ENCODE peak calls at places on chromosomes 1 and 21, in six cellular contexts. B is mesendoderm, W is IMR-90, K is mesenchymal stem cell, A is neuronal stem cell, J is H9. F is an unnamed sample.

GRCh38 chr21:26437326-26438009 is 135.6 kb downstream of the CYYR1 start:
- DNase-seq in K (no peak), A (no peak), B (no peak), W (no peak), J (peak), F (peak)

GRCh38 chr1:198959676-198960075 is 320.8 kb downstream of the PTPRC start:
- DNase-seq in W (no peak), K (no peak), B (no peak), A (no peak), J (no peak), F (no peak)

GRCh38 chr1:184660462-184661191 is 94.0 kb downstream of the EDEM3 start:
- DNase-seq in W (no peak), B (no peak), K (no peak), J (no peak), A (no peak), F (no peak)

GRCh38 chr1:7886346-7886745 is 33.5 kb upstream of the UTS2 start:
- DNase-seq in J (no peak), A (no peak), W (peak), B (no peak), K (no peak), F (no peak)

GRCh38 chr1:26225033-26225831 is 8.8 kb upstream of the CEP85 start:
- DNase-seq in W (no peak), B (peak), J (peak), A (peak), K (peak), F (no peak)

GRCh38 chr1:156727914-156728598 is at the start of gene METTL25B:
- DNase-seq in W (peak), A (peak), J (peak), B (peak), K (peak), F (peak)

GRCh38 chr21:43188712-43189151 is 19.9 kb downstream of the CRYAA start:
- DNase-seq in A (no peak), K (no peak), B (no peak), W (no peak), J (no peak), F (no peak)

GRCh38 chr1:231628207-231628876 is 1.8 kb downstream of the DISC1 start:
- DNase-seq in B (no peak), J (no peak), K (peak), A (no peak), W (peak), F (no peak)

GRCh38 chr1:78038491-78038939 is 7.3 kb upstream of the GIPC2 start:
- DNase-seq in J (no peak), B (no peak), W (peak), A (no peak), K (peak), F (no peak)

GRCh38 chr1:16048573-16049189 is 5.1 kb downstream of the CLCNKB start:
- DNase-seq in W (no peak), J (peak), A (peak), K (peak), B (peak), F (peak)

GRCh38 chr1:15178571-15179484 is 25.3 kb downstream of the TMEM51 start:
- DNase-seq in B (no peak), K (peak), A (no peak), J (no peak), W (peak), F (no peak)

GRCh38 chr1:10132852-10133251 is 77.5 kb upstream of the KIF1B start:
- DNase-seq in K (no peak), B (no peak), J (no peak), A (no peak), W (no peak), F (no peak)

GRCh38 chr1:112546076-112546475 is 37.3 kb downstream of the WNT2B start:
- DNase-seq in W (no peak), A (no peak), J (no peak), K (no peak), B (no peak), F (no peak)

GRCh38 chr1:28613175-28613574 is 21.1 kb downstream of the RAB42 start:
- DNase-seq in B (no peak), J (no peak), A (no peak), W (no peak), K (no peak), F (no peak)

GRCh38 chr1:93036672-93037071 is 42.4 kb upstream of the MTF2 start:
- DNase-seq in B (peak), W (no peak), A (no peak), K (no peak), J (peak), F (peak)

GRCh38 chr21:38619865-38620513 is 121.7 kb upstream of the ERG start:
- DNase-seq in K (no peak), B (no peak), W (no peak), J (no peak), A (no peak), F (no peak)

GRCh38 chr1:71753746-71754145 is 528.6 kb downstream of the NEGR1 start:
- DNase-seq in A (no peak), K (no peak), J (no peak), B (peak), W (no peak), F (no peak)

GRCh38 chr1:28517649-28517999 is 11.8 kb downstream of the RCC1 start:
- DNase-seq in A (no peak), J (peak), K (peak), B (peak), W (peak), F (no peak)

GRCh38 chr1:51088474-51088873 is 13.6 kb upstream of the C1orf185 start:
- DNase-seq in K (peak), J (no peak), A (no peak), B (no peak), W (no peak), F (no peak)

GRCh38 chr1:85576642-85577420 is 3.7 kb upstream of the CCN1 start:
- DNase-seq in K (peak), B (peak), W (peak), A (peak), J (peak), F (no peak)

GRCh38 chr1:20484526-20485462 is 1.2 kb downstream of the CAMK2N1 start:
- DNase-seq in A (peak), B (peak), W (no peak), J (no peak), K (peak), F (no peak)

GRCh38 chr1:27577504-27578188 is 26.3 kb downstream of the AHDC1 start:
- DNase-seq in W (no peak), J (no peak), A (no peak), K (peak), B (no peak), F (no peak)

GRCh38 chr1:185690527-185690926 is 43.7 kb upstream of the HMCN1 start:
- DNase-seq in K (no peak), B (no peak), A (no peak), J (no peak), W (no peak), F (no peak)

GRCh38 chr1:6082430-6082971 is 36.8 kb downstream of the KCNAB2 start:
- DNase-seq in B (peak), K (peak), W (no peak), A (no peak), J (no peak), F (no peak)

GRCh38 chr1:216710598-216711333 is 12.5 kb downstream of the ESRRG start:
- DNase-seq in J (no peak), W (no peak), B (no peak), K (no peak), A (no peak), F (no peak)

GRCh38 chr1:88998716-88999115 is 6.3 kb upstream of the KYAT3 start:
- DNase-seq in B (peak), J (no peak), K (peak), W (peak), A (peak), F (no peak)

GRCh38 chr1:115980998-115981993 is 5.0 kb downstream of the SLC22A15 start:
- DNase-seq in B (peak), K (peak), J (peak), W (peak), A (no peak), F (no peak)

GRCh38 chr1:109821831-109822745 is 58.4 kb upstream of the EPS8L3 start:
- DNase-seq in A (no peak), B (peak), K (peak), J (peak), W (peak), F (peak)

GRCh38 chr1:216722841-216723240 is 388 bp downstream of the ESRRG start:
- DNase-seq in J (no peak), B (peak), W (no peak), A (peak), K (no peak), F (no peak)

GRCh38 chr1:160116277-160117147 is 953 bp downstream of the ATP1A2 start:
- DNase-seq in K (peak), W (peak), B (no peak), A (no peak), J (no peak), F (no peak)

GRCh38 chr21:44872568-44873355 is 728 bp downstream of the PTTG1IP start:
- DNase-seq in B (peak), J (no peak), K (peak), A (peak), W (peak), F (no peak)

GRCh38 chr1:74812180-74812541 is 79.2 kb downstream of the TYW3 start:
- DNase-seq in W (no peak), B (no peak), J (no peak), K (no peak), A (no peak), F (no peak)

GRCh38 chr1:55724551-55725325 is 509.6 kb upstream of the USP24 start:
- DNase-seq in A (no peak), W (peak), J (no peak), B (no peak), K (peak), F (no peak)

GRCh38 chr1:171286032-171286705 is 27.8 kb upstream of the FMO4 start:
- DNase-seq in B (no peak), K (no peak), A (no peak), W (peak), J (no peak), F (no peak)

DNA sequence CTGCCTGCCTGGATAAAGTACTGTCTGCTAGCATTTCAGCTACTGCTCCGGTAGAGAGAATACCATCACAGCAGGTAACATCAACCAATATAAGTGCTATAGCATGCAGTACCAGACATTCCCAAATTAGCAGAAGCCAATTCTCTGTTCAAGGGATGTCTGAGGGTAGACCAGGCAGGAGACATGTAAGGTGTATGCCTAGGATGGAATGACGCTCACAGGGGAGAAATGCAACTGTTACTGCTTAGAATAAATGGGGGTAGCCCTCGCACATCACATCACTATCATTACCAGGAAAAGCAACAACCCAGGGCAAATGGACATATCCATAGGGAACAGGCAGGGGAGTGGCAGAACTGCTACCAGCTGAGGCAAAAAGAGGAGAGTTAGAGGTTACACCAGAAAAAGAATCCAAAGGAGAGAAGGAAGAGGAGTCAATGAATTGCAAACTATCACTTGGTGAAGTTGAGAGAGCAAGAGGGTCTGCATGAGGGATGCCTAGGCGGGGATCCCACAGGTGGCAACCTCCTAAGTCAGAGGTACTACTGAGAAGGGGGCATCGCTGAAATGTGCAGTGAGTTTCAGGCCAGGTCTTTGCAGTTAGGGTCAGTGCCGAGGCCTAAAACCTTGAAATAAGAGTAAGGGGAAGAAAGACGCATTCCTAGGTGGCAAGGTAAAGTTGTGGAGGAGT is 1.1 kb downstream of the UBE2Q1 start:
- DNase-seq in K (no peak), A (no peak), J (no peak), B (peak), W (no peak), F (no peak)
- H4K8ac ChIP-seq in K (no peak), A (no peak), J (no peak), B (no peak), W (peak), F (no peak)

GRCh38 chr1:43530483-43531452 is at the start of gene PTPRF:
- DNase-seq in K (peak), B (peak), W (peak), A (peak), J (peak), F (peak)
- H4K8ac ChIP-seq in K (peak), B (no peak), W (peak), A (no peak), J (no peak), F (peak)

GRCh38 chr1:202235003-202235660 is 41.5 kb downstream of the LGR6 start:
- DNase-seq in J (no peak), A (no peak), W (no peak), K (no peak), B (no peak), F (no peak)

GRCh38 chr1:202238914-202239313 is 45.3 kb downstream of the LGR6 start:
- DNase-seq in J (peak), W (no peak), A (no peak), K (no peak), B (no peak), F (no peak)

GRCh38 chr1:202235856-202236837 is 42.5 kb downstream of the LGR6 start:
- DNase-seq in J (peak), K (peak), A (peak), B (peak), W (peak), F (peak)

GRCh38 chr1:202234331-202235002 is 40.9 kb downstream of the LGR6 start:
- DNase-seq in J (no peak), B (peak), A (no peak), K (peak), W (peak), F (no peak)

DNA sequence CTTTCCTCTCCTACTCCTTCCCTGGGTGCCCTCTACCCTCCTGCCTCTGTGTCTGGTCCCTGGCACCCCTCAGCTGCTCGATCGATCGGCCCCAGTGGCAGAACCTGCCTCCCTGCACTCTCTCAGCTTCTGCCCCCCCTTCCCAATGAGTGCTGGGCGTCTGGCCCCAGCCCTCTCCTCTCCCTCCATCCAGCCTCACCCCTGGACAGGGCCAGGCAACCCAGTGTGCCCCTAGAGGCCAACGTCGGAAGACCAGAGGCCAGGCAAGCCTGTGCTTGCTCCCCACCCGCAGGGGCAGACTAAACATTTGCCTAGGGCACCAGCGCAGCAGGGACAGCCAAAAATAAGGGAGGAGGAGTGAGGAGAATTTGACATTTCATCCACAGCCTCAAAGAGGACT is 43.5 kb downstream of the LGR6 start:
- DNase-seq in B (peak), K (peak), J (peak), A (peak), W (peak), F (peak)
- H4K8ac ChIP-seq in B (no peak), K (no peak), J (no peak), A (no peak), W (no peak), F (peak)

GRCh38 chr1:218498061-218498938 is 153.2 kb downstream of the TGFB2 start:
- DNase-seq in J (no peak), B (peak), A (no peak), K (peak), W (peak), F (no peak)
- H4K8ac ChIP-seq in J (no peak), B (peak), A (no peak), K (peak), W (peak), F (no peak)